ENCODE peak calls at places on chromosome 14, in eight cellular contexts. One of them, this sample, is unnamed.

GRCh38 chr14:59483360-59483759 is 848 bp downstream of the L3HYPDH start:
- DNase-seq in NCI-H510A: no peak
- DNase-seq in left ventricle myocardium superior: no peak
- DNase-seq in stimulated activated naive CD8-positive, alpha-beta T cell treated with anti-CD3 and anti-CD28 coated beads, Interleukin-15, Interleukin-2, amounts not matched to agents 100 U/mL and 50 U/mL, for 24 hours: no peak
- DNase-seq in NCI-H446 treated with DMSO at 0.1 percent for 48 hours: no peak
- DNase-seq in effector memory CD8-positive, alpha-beta T cell: no peak
- DNase-seq in EL: peak
- DNase-seq in HT1080: peak
- DNase-seq in this sample: no peak

GRCh38 chr14:39232554-39233415 is 930 bp upstream of the MIA2 start:
- DNase-seq in NCI-H510A: no peak
- DNase-seq in left ventricle myocardium superior: no peak
- DNase-seq in stimulated activated naive CD8-positive, alpha-beta T cell treated with anti-CD3 and anti-CD28 coated beads, Interleukin-15, Interleukin-2, amounts not matched to agents 100 U/mL and 50 U/mL, for 24 hours: no peak
- DNase-seq in NCI-H446 treated with DMSO at 0.1 percent for 48 hours: no peak
- DNase-seq in effector memory CD8-positive, alpha-beta T cell: no peak
- DNase-seq in EL: peak
- DNase-seq in HT1080: peak
- DNase-seq in this sample: peak

GRCh38 chr14:95540236-95540635 is 5.4 kb downstream of the GLRX5 start:
- DNase-seq in NCI-H510A: no peak
- DNase-seq in left ventricle myocardium superior: no peak
- DNase-seq in stimulated activated naive CD8-positive, alpha-beta T cell treated with anti-CD3 and anti-CD28 coated beads, Interleukin-15, Interleukin-2, amounts not matched to agents 100 U/mL and 50 U/mL, for 24 hours: no peak
- DNase-seq in NCI-H446 treated with DMSO at 0.1 percent for 48 hours: no peak
- DNase-seq in effector memory CD8-positive, alpha-beta T cell: no peak
- DNase-seq in EL: no peak
- DNase-seq in HT1080: no peak
- DNase-seq in this sample: no peak

GRCh38 chr14:66401447-66402095 is 84.6 kb upstream of the CCDC196 start:
- DNase-seq in NCI-H510A: no peak
- DNase-seq in left ventricle myocardium superior: no peak
- DNase-seq in stimulated activated naive CD8-positive, alpha-beta T cell treated with anti-CD3 and anti-CD28 coated beads, Interleukin-15, Interleukin-2, amounts not matched to agents 100 U/mL and 50 U/mL, for 24 hours: no peak
- DNase-seq in NCI-H446 treated with DMSO at 0.1 percent for 48 hours: peak
- DNase-seq in effector memory CD8-positive, alpha-beta T cell: no peak
- DNase-seq in EL: peak
- DNase-seq in HT1080: no peak
- DNase-seq in this sample: no peak

GRCh38 chr14:104998801-104999200 is 13.2 kb downstream of the CLBA1 start:
- DNase-seq in NCI-H510A: no peak
- DNase-seq in left ventricle myocardium superior: peak
- DNase-seq in stimulated activated naive CD8-positive, alpha-beta T cell treated with anti-CD3 and anti-CD28 coated beads, Interleukin-15, Interleukin-2, amounts not matched to agents 100 U/mL and 50 U/mL, for 24 hours: no peak
- DNase-seq in NCI-H446 treated with DMSO at 0.1 percent for 48 hours: peak
- DNase-seq in effector memory CD8-positive, alpha-beta T cell: no peak
- DNase-seq in EL: no peak
- DNase-seq in HT1080: no peak
- DNase-seq in this sample: no peak

GRCh38 chr14:60862283-60862682 is 118.6 kb downstream of the TRMT5 start:
- DNase-seq in NCI-H510A: peak
- DNase-seq in left ventricle myocardium superior: no peak
- DNase-seq in stimulated activated naive CD8-positive, alpha-beta T cell treated with anti-CD3 and anti-CD28 coated beads, Interleukin-15, Interleukin-2, amounts not matched to agents 100 U/mL and 50 U/mL, for 24 hours: no peak
- DNase-seq in NCI-H446 treated with DMSO at 0.1 percent for 48 hours: no peak
- DNase-seq in effector memory CD8-positive, alpha-beta T cell: no peak
- DNase-seq in EL: no peak
- DNase-seq in HT1080: no peak
- DNase-seq in this sample: no peak

GRCh38 chr14:56422703-56423213 is 156.8 kb upstream of the TMEM260 start:
- DNase-seq in NCI-H510A: peak
- DNase-seq in left ventricle myocardium superior: peak
- DNase-seq in stimulated activated naive CD8-positive, alpha-beta T cell treated with anti-CD3 and anti-CD28 coated beads, Interleukin-15, Interleukin-2, amounts not matched to agents 100 U/mL and 50 U/mL, for 24 hours: no peak
- DNase-seq in NCI-H446 treated with DMSO at 0.1 percent for 48 hours: peak
- DNase-seq in effector memory CD8-positive, alpha-beta T cell: no peak
- DNase-seq in EL: peak
- DNase-seq in HT1080: peak
- DNase-seq in this sample: peak

GRCh38 chr14:64698899-64699298 is 5.3 kb upstream of the PLEKHG3 start:
- DNase-seq in NCI-H510A: no peak
- DNase-seq in left ventricle myocardium superior: no peak
- DNase-seq in stimulated activated naive CD8-positive, alpha-beta T cell treated with anti-CD3 and anti-CD28 coated beads, Interleukin-15, Interleukin-2, amounts not matched to agents 100 U/mL and 50 U/mL, for 24 hours: no peak
- DNase-seq in NCI-H446 treated with DMSO at 0.1 percent for 48 hours: no peak
- DNase-seq in effector memory CD8-positive, alpha-beta T cell: no peak
- DNase-seq in EL: no peak
- DNase-seq in HT1080: peak
- DNase-seq in this sample: no peak

GRCh38 chr14:49982082-49982481 is 89.2 kb downstream of the ARF6 start:
- DNase-seq in NCI-H510A: no peak
- DNase-seq in left ventricle myocardium superior: no peak
- DNase-seq in stimulated activated naive CD8-positive, alpha-beta T cell treated with anti-CD3 and anti-CD28 coated beads, Interleukin-15, Interleukin-2, amounts not matched to agents 100 U/mL and 50 U/mL, for 24 hours: no peak
- DNase-seq in NCI-H446 treated with DMSO at 0.1 percent for 48 hours: no peak
- DNase-seq in effector memory CD8-positive, alpha-beta T cell: no peak
- DNase-seq in EL: no peak
- DNase-seq in HT1080: no peak
- DNase-seq in this sample: no peak

GRCh38 chr14:20657216-20658211 is 16.0 kb upstream of the OR6S1 start:
- DNase-seq in NCI-H510A: no peak
- DNase-seq in left ventricle myocardium superior: no peak
- DNase-seq in stimulated activated naive CD8-positive, alpha-beta T cell treated with anti-CD3 and anti-CD28 coated beads, Interleukin-15, Interleukin-2, amounts not matched to agents 100 U/mL and 50 U/mL, for 24 hours: peak
- DNase-seq in NCI-H446 treated with DMSO at 0.1 percent for 48 hours: no peak
- DNase-seq in effector memory CD8-positive, alpha-beta T cell: no peak
- DNase-seq in EL: peak
- DNase-seq in HT1080: peak
- DNase-seq in this sample: no peak

GRCh38 chr14:60654303-60654925 is 5.1 kb upstream of the SIX1 start:
- DNase-seq in NCI-H510A: no peak
- DNase-seq in left ventricle myocardium superior: no peak
- DNase-seq in stimulated activated naive CD8-positive, alpha-beta T cell treated with anti-CD3 and anti-CD28 coated beads, Interleukin-15, Interleukin-2, amounts not matched to agents 100 U/mL and 50 U/mL, for 24 hours: no peak
- DNase-seq in NCI-H446 treated with DMSO at 0.1 percent for 48 hours: no peak
- DNase-seq in effector memory CD8-positive, alpha-beta T cell: no peak
- DNase-seq in EL: peak
- DNase-seq in HT1080: no peak
- DNase-seq in this sample: no peak

GRCh38 chr14:23727566-23728335 is 91.6 kb downstream of the DHRS2 start:
- DNase-seq in NCI-H510A: no peak
- DNase-seq in left ventricle myocardium superior: no peak
- DNase-seq in stimulated activated naive CD8-positive, alpha-beta T cell treated with anti-CD3 and anti-CD28 coated beads, Interleukin-15, Interleukin-2, amounts not matched to agents 100 U/mL and 50 U/mL, for 24 hours: no peak
- DNase-seq in NCI-H446 treated with DMSO at 0.1 percent for 48 hours: no peak
- DNase-seq in effector memory CD8-positive, alpha-beta T cell: no peak
- DNase-seq in EL: peak
- DNase-seq in HT1080: peak
- DNase-seq in this sample: no peak

GRCh38 chr14:47149326-47149725 is 497.7 kb upstream of the RPL10L start:
- DNase-seq in NCI-H510A: no peak
- DNase-seq in left ventricle myocardium superior: no peak
- DNase-seq in stimulated activated naive CD8-positive, alpha-beta T cell treated with anti-CD3 and anti-CD28 coated beads, Interleukin-15, Interleukin-2, amounts not matched to agents 100 U/mL and 50 U/mL, for 24 hours: no peak
- DNase-seq in NCI-H446 treated with DMSO at 0.1 percent for 48 hours: no peak
- DNase-seq in effector memory CD8-positive, alpha-beta T cell: no peak
- DNase-seq in EL: no peak
- DNase-seq in HT1080: peak
- DNase-seq in this sample: no peak

GRCh38 chr14:59679872-59680271 is 103.3 kb upstream of the CCDC175 start:
- DNase-seq in NCI-H510A: no peak
- DNase-seq in left ventricle myocardium superior: no peak
- DNase-seq in stimulated activated naive CD8-positive, alpha-beta T cell treated with anti-CD3 and anti-CD28 coated beads, Interleukin-15, Interleukin-2, amounts not matched to agents 100 U/mL and 50 U/mL, for 24 hours: no peak
- DNase-seq in NCI-H446 treated with DMSO at 0.1 percent for 48 hours: no peak
- DNase-seq in effector memory CD8-positive, alpha-beta T cell: no peak
- DNase-seq in EL: no peak
- DNase-seq in HT1080: no peak
- DNase-seq in this sample: no peak

GRCh38 chr14:99516156-99517045 is 35.2 kb downstream of the CCNK start:
- DNase-seq in NCI-H510A: no peak
- DNase-seq in left ventricle myocardium superior: no peak
- DNase-seq in stimulated activated naive CD8-positive, alpha-beta T cell treated with anti-CD3 and anti-CD28 coated beads, Interleukin-15, Interleukin-2, amounts not matched to agents 100 U/mL and 50 U/mL, for 24 hours: no peak
- DNase-seq in NCI-H446 treated with DMSO at 0.1 percent for 48 hours: no peak
- DNase-seq in effector memory CD8-positive, alpha-beta T cell: no peak
- DNase-seq in EL: no peak
- DNase-seq in HT1080: no peak
- DNase-seq in this sample: no peak

GRCh38 chr14:30115756-30116155 is 188.1 kb upstream of the PRKD1 start:
- DNase-seq in NCI-H510A: no peak
- DNase-seq in left ventricle myocardium superior: no peak
- DNase-seq in stimulated activated naive CD8-positive, alpha-beta T cell treated with anti-CD3 and anti-CD28 coated beads, Interleukin-15, Interleukin-2, amounts not matched to agents 100 U/mL and 50 U/mL, for 24 hours: no peak
- DNase-seq in NCI-H446 treated with DMSO at 0.1 percent for 48 hours: no peak
- DNase-seq in effector memory CD8-positive, alpha-beta T cell: no peak
- DNase-seq in EL: no peak
- DNase-seq in HT1080: no peak
- DNase-seq in this sample: no peak

GRCh38 chr14:68891851-68892660 is 87.0 kb downstream of the ACTN1 start:
- DNase-seq in NCI-H510A: no peak
- DNase-seq in left ventricle myocardium superior: no peak
- DNase-seq in stimulated activated naive CD8-positive, alpha-beta T cell treated with anti-CD3 and anti-CD28 coated beads, Interleukin-15, Interleukin-2, amounts not matched to agents 100 U/mL and 50 U/mL, for 24 hours: no peak
- DNase-seq in NCI-H446 treated with DMSO at 0.1 percent for 48 hours: no peak
- DNase-seq in effector memory CD8-positive, alpha-beta T cell: no peak
- DNase-seq in EL: peak
- DNase-seq in HT1080: peak
- DNase-seq in this sample: no peak

GRCh38 chr14:91387135-91387849 is 30.3 kb downstream of the CCDC88C start:
- DNase-seq in NCI-H510A: peak
- DNase-seq in left ventricle myocardium superior: no peak
- DNase-seq in stimulated activated naive CD8-positive, alpha-beta T cell treated with anti-CD3 and anti-CD28 coated beads, Interleukin-15, Interleukin-2, amounts not matched to agents 100 U/mL and 50 U/mL, for 24 hours: no peak
- DNase-seq in NCI-H446 treated with DMSO at 0.1 percent for 48 hours: no peak
- DNase-seq in effector memory CD8-positive, alpha-beta T cell: no peak
- DNase-seq in EL: no peak
- DNase-seq in HT1080: no peak
- DNase-seq in this sample: peak

GRCh38 chr14:54818201-54819133 is 84.2 kb downstream of the GCH1 start:
- DNase-seq in NCI-H510A: no peak
- DNase-seq in left ventricle myocardium superior: no peak
- DNase-seq in stimulated activated naive CD8-positive, alpha-beta T cell treated with anti-CD3 and anti-CD28 coated beads, Interleukin-15, Interleukin-2, amounts not matched to agents 100 U/mL and 50 U/mL, for 24 hours: no peak
- DNase-seq in NCI-H446 treated with DMSO at 0.1 percent for 48 hours: no peak
- DNase-seq in effector memory CD8-positive, alpha-beta T cell: no peak
- DNase-seq in EL: peak
- DNase-seq in HT1080: peak
- DNase-seq in this sample: no peak

GRCh38 chr14:95196268-95196667 is 38.9 kb upstream of the DICER1 start:
- DNase-seq in NCI-H510A: no peak
- DNase-seq in left ventricle myocardium superior: no peak
- DNase-seq in stimulated activated naive CD8-positive, alpha-beta T cell treated with anti-CD3 and anti-CD28 coated beads, Interleukin-15, Interleukin-2, amounts not matched to agents 100 U/mL and 50 U/mL, for 24 hours: no peak
- DNase-seq in NCI-H446 treated with DMSO at 0.1 percent for 48 hours: no peak
- DNase-seq in effector memory CD8-positive, alpha-beta T cell: no peak
- DNase-seq in EL: no peak
- DNase-seq in HT1080: no peak
- DNase-seq in this sample: no peak

GRCh38 chr14:68871392-68871791 is 78.5 kb upstream of the ZFP36L1 start:
- DNase-seq in NCI-H510A: no peak
- DNase-seq in left ventricle myocardium superior: no peak
- DNase-seq in stimulated activated naive CD8-positive, alpha-beta T cell treated with anti-CD3 and anti-CD28 coated beads, Interleukin-15, Interleukin-2, amounts not matched to agents 100 U/mL and 50 U/mL, for 24 hours: no peak
- DNase-seq in NCI-H446 treated with DMSO at 0.1 percent for 48 hours: no peak
- DNase-seq in effector memory CD8-positive, alpha-beta T cell: no peak
- DNase-seq in EL: no peak
- DNase-seq in HT1080: no peak
- DNase-seq in this sample: no peak

GRCh38 chr14:31439554-31439953 is 17.8 kb downstream of the DTD2 start:
- DNase-seq in NCI-H510A: no peak
- DNase-seq in left ventricle myocardium superior: no peak
- DNase-seq in stimulated activated naive CD8-positive, alpha-beta T cell treated with anti-CD3 and anti-CD28 coated beads, Interleukin-15, Interleukin-2, amounts not matched to agents 100 U/mL and 50 U/mL, for 24 hours: no peak
- DNase-seq in NCI-H446 treated with DMSO at 0.1 percent for 48 hours: no peak
- DNase-seq in effector memory CD8-positive, alpha-beta T cell: no peak
- DNase-seq in EL: no peak
- DNase-seq in HT1080: no peak
- DNase-seq in this sample: no peak